ENCODE peak calls at places on chromosome 4, in eight cellular contexts. S is GM23248, Y is PC-3, C is SK-N-SH, W is hepatocyte, L is HCT116, D is neural progenitor cell, O is MM.1S. A is an unnamed sample.

GRCh38 chr4:24912252-24913098 is at the start of gene CCDC149:
- DNase-seq in S (peak; percentile 89), Y (peak; percentile 79), C (peak; percentile 86), W (peak; percentile 87), L (peak; percentile 56), D (peak; percentile 89), O (peak; percentile 62), A (no peak)

GRCh38 chr4:116357758-116358157 is 727.6 kb downstream of the TRAM1L1 start:
- DNase-seq in S (peak; percentile 2), Y (peak; percentile 35), C (no peak), W (peak; percentile 65), L (no peak), D (no peak), O (no peak), A (peak; percentile 52)

GRCh38 chr4:150501983-150502382 is 80.0 kb upstream of the MAB21L2 start:
- DNase-seq in S (peak; percentile 51), Y (no peak), C (no peak), W (no peak), L (no peak), D (no peak), O (no peak), A (no peak)

GRCh38 chr4:23374280-23374679 is 515.6 kb downstream of the PPARGC1A start:
- DNase-seq in S (no peak), Y (no peak), C (no peak), W (peak; percentile 56), L (no peak), D (no peak), O (no peak), A (no peak)

GRCh38 chr4:73776363-73776762 is 36.0 kb downstream of the CXCL8 start:
- DNase-seq in S (peak; percentile 47), Y (peak; percentile 48), C (no peak), W (peak; percentile 9), L (no peak), D (no peak), O (no peak), A (no peak)

GRCh38 chr4:90950385-90950841 is 823.2 kb downstream of the CCSER1 start:
- DNase-seq in S (no peak), Y (peak; percentile 8), C (peak; percentile 43), W (peak; percentile 17), L (no peak), D (no peak), O (no peak), A (no peak)

GRCh38 chr4:52862605-52863236 is 604 bp downstream of the RASL11B start:
- DNase-seq in S (no peak), Y (no peak), C (peak; percentile 50), W (no peak), L (no peak), D (no peak), O (no peak), A (no peak)

GRCh38 chr4:11589676-11590075 is 161.0 kb upstream of the HS3ST1 start:
- DNase-seq in S (no peak), Y (peak; percentile 66), C (no peak), W (no peak), L (no peak), D (no peak), O (no peak), A (no peak)

GRCh38 chr4:116866116-116866515 is 219.3 kb downstream of the TRAM1L1 start:
- DNase-seq in S (no peak), Y (no peak), C (no peak), W (no peak), L (no peak), D (no peak), O (no peak), A (no peak)

GRCh38 chr4:86834901-86835300 is 14.3 kb downstream of the SLC10A6 start:
- DNase-seq in S (peak; percentile 33), Y (no peak), C (no peak), W (no peak), L (no peak), D (no peak), O (no peak), A (no peak)

GRCh38 chr4:183987529-183987946 is 82.4 kb downstream of the STOX2 start:
- DNase-seq in S (peak; percentile 94), Y (peak; percentile 76), C (peak; percentile 80), W (peak; percentile 93), L (peak; percentile 21), D (peak; percentile 80), O (no peak), A (no peak)

GRCh38 chr4:137283737-137284136 is 248.6 kb downstream of the PCDH18 start:
- DNase-seq in S (peak; percentile 52), Y (peak; percentile 49), C (peak; percentile 3), W (peak; percentile 20), L (no peak), D (no peak), O (peak; percentile 12), A (no peak)

GRCh38 chr4:76275486-76276126 is 24.1 kb downstream of the FAM47E start:
- DNase-seq in S (no peak), Y (peak; percentile 13), C (no peak), W (peak; percentile 66), L (no peak), D (no peak), O (no peak), A (no peak)

GRCh38 chr4:30181512-30181911 is 538.7 kb upstream of the PCDH7 start:
- DNase-seq in S (no peak), Y (no peak), C (no peak), W (no peak), L (no peak), D (no peak), O (no peak), A (no peak)

GRCh38 chr4:3523628-3524221 is 8.5 kb downstream of the LRPAP1 start:
- DNase-seq in S (no peak), Y (no peak), C (no peak), W (no peak), L (no peak), D (no peak), O (no peak), A (no peak)

GRCh38 chr4:125317526-125317880 is 2.7 kb downstream of the FAT4 start:
- DNase-seq in S (peak; percentile 78), Y (no peak), C (peak; percentile 57), W (peak; percentile 71), L (no peak), D (peak; percentile 75), O (peak; percentile 37), A (no peak)

GRCh38 chr4:38715076-38715475 is 51.1 kb downstream of the KLF3 start:
- DNase-seq in S (peak; percentile 66), Y (no peak), C (no peak), W (no peak), L (no peak), D (no peak), O (no peak), A (no peak)

GRCh38 chr4:89836031-89836777 is 757 bp downstream of the SNCA start:
- DNase-seq in S (peak; percentile 3), Y (no peak), C (peak; percentile 63), W (peak; percentile 5), L (no peak), D (peak; percentile 31), O (no peak), A (no peak)

GRCh38 chr4:37392540-37393255 is 148.2 kb downstream of the NWD2 start:
- DNase-seq in S (peak; percentile 13), Y (peak; percentile 57), C (no peak), W (peak; percentile 16), L (peak; percentile 23), D (peak; percentile 5), O (no peak), A (no peak)

GRCh38 chr4:948101-948935 is 16.1 kb downstream of the TMEM175 start:
- DNase-seq in S (no peak), Y (no peak), C (peak; percentile 14), W (peak; percentile 34), L (no peak), D (no peak), O (no peak), A (no peak)

GRCh38 chr4:182806259-182807252 is 110.6 kb downstream of the DCTD start:
- DNase-seq in S (peak; percentile 85), Y (peak; percentile 66), C (peak; percentile 93), W (peak; percentile 90), L (peak; percentile 21), D (peak; percentile 93), O (peak; percentile 85), A (peak; percentile 37)

GRCh38 chr4:40316782-40317635 is 18.1 kb upstream of the CHRNA9 start:
- DNase-seq in S (peak; percentile 96), Y (peak; percentile 82), C (peak; percentile 57), W (peak; percentile 87), L (peak; percentile 80), D (peak; percentile 76), O (peak; percentile 85), A (peak; percentile 86)
- TF ChIP-seq EZH2phosphoT487 in S (no peak), Y (no peak), C (no peak), W (no peak), L (no peak), D (no peak), O (no peak), A (no peak)

GRCh38 chr4:6188687-6189305 is 11.6 kb downstream of the JAKMIP1 start:
- DNase-seq in S (no peak), Y (no peak), C (peak; percentile 67), W (no peak), L (no peak), D (peak; percentile 67), O (no peak), A (no peak)
- H3K27ac ChIP-seq in S (no peak overlapping the region), Y (no peak overlapping the region), C (peak overlapping the region; percentile 91), W (no peak overlapping the region), L (no peak overlapping the region), D (peak overlapping the region; percentile 81), O (no peak overlapping the region), A (no peak overlapping the region)

GRCh38 chr4:154507170-154507569 is 15.6 kb upstream of the DCHS2 start:
- DNase-seq in S (no peak), Y (peak; percentile 82), C (no peak), W (peak; percentile 15), L (no peak), D (no peak), O (no peak), A (no peak)
- TF ChIP-seq EZH2phosphoT487 in S (no peak), Y (no peak), C (no peak), W (no peak), L (no peak), D (no peak), O (no peak), A (no peak)

GRCh38 chr4:159003420-159004253 is 99.2 kb upstream of the RAPGEF2 start:
- DNase-seq in S (peak; percentile 52), Y (no peak), C (no peak), W (no peak), L (no peak), D (no peak), O (no peak), A (no peak)

GRCh38 chr4:159006202-159006601 is 96.7 kb upstream of the RAPGEF2 start:
- DNase-seq in S (peak; percentile 55), Y (peak; percentile 86), C (no peak), W (peak; percentile 74), L (peak; percentile 75), D (no peak), O (no peak), A (no peak)

GRCh38 chr4:158999849-159000248 is 103.0 kb upstream of the RAPGEF2 start:
- DNase-seq in S (no peak), Y (no peak), C (no peak), W (no peak), L (no peak), D (no peak), O (no peak), A (no peak)

GRCh38 chr4:158999166-158999682 is 103.7 kb upstream of the RAPGEF2 start:
- DNase-seq in S (no peak), Y (no peak), C (no peak), W (no peak), L (no peak), D (no peak), O (no peak), A (no peak)

DNA sequence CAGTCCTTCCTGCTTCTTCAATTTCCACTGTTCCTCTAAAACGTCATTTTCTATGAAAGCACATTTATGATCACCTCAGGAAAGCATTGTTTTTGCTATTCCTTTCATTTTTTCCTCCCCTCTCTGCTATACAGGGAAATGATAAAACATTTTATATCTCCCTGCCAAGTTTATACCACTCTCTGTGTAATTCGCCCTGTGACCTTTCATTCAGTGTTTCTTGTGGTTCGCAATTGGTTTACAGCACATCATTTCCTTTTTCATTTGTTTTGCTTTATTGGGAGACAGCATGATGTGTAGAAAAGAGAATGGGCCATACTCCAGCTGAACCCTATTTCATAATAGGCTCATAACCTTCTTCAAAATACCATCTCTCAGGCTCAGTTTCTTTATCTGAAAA is 99.9 kb upstream of the RAPGEF2 start:
- DNase-seq in S (peak; percentile 20), Y (no peak), C (no peak), W (no peak), L (no peak), D (no peak), O (no peak), A (no peak)
- H3K27ac ChIP-seq in S (no peak overlapping the region), Y (no peak overlapping the region), C (no peak overlapping the region), W (no peak overlapping the region), L (no peak overlapping the region), D (no peak overlapping the region), O (no peak overlapping the region), A (no peak overlapping the region)

A was measured in OCI-LY7.